ENCODE peak calls at places on chromosomes 11 and 22, in six cellular contexts. C, X, K, P, Q and N are unnamed samples.

GRCh38 chr11:21811572-21811971 is 381.3 kb upstream of the ANO5 start:
- DNase-seq in C (no peak), X (peak; percentile 73), K (no peak), P (no peak), Q (no peak), N (no peak)

GRCh38 chr11:72838691-72839305 is 24.6 kb downstream of the ATG16L2 start:
- DNase-seq in C (no peak), X (no peak), K (no peak), P (no peak), Q (no peak), N (no peak)

GRCh38 chr11:78063440-78064181 is at the start of gene THRSP:
- DNase-seq in C (no peak), X (no peak), K (no peak), P (no peak), Q (no peak), N (no peak)

GRCh38 chr11:133801356-133801755 is 44.0 kb downstream of the SPATA19 start:
- DNase-seq in C (no peak), X (peak; percentile 5), K (no peak), P (no peak), Q (no peak), N (no peak)

GRCh38 chr11:65503923-65504670 is 5.3 kb downstream of the MALAT1 start:
- DNase-seq in C (no peak), X (no peak), K (no peak), P (no peak), Q (no peak), N (no peak)

GRCh38 chr22:32473388-32473952 is 1.1 kb upstream of the FBXO7 start:
- DNase-seq in C (peak; percentile 59), X (no peak), K (no peak), P (no peak), Q (peak; percentile 31), N (peak; percentile 66)

GRCh38 chr22:39231197-39231950 is 13.4 kb downstream of the PDGFB start:
- DNase-seq in C (no peak), X (no peak), K (no peak), P (no peak), Q (no peak), N (no peak)

GRCh38 chr11:43517518-43517917 is 158.8 kb downstream of the TTC17 start:
- DNase-seq in C (no peak), X (no peak), K (no peak), P (no peak), Q (no peak), N (no peak)

GRCh38 chr11:61442616-61443015 is 12.7 kb downstream of the SDHAF2 start:
- DNase-seq in C (no peak), X (no peak), K (no peak), P (no peak), Q (no peak), N (no peak)

GRCh38 chr22:44775862-44776261 is 23.5 kb downstream of the ARHGAP8 start:
- DNase-seq in C (no peak), X (no peak), K (no peak), P (no peak), Q (no peak), N (no peak)

GRCh38 chr22:23471698-23472097 is 108.4 kb downstream of the IGLL1 start:
- DNase-seq in C (no peak), X (no peak), K (no peak), P (no peak), Q (no peak), N (no peak)

GRCh38 chr11:123580557-123581275 is 73.7 kb downstream of the SCN3B start:
- DNase-seq in C (peak; percentile 58), X (peak; percentile 88), K (peak; percentile 44), P (peak; percentile 38), Q (peak; percentile 90), N (no peak)

GRCh38 chr22:37338539-37339246 is 56.4 kb downstream of the CYTH4 start:
- DNase-seq in C (no peak), X (no peak), K (no peak), P (no peak), Q (no peak), N (no peak)

GRCh38 chr22:27641049-27641790 is 160.3 kb downstream of the MN1 start:
- DNase-seq in C (no peak), X (no peak), K (no peak), P (no peak), Q (no peak), N (no peak)

GRCh38 chr11:68962527-68963250 is 18.1 kb downstream of the MRGPRD start:
- DNase-seq in C (no peak), X (peak; percentile 26), K (no peak), P (no peak), Q (no peak), N (peak; percentile 23)

GRCh38 chr11:82523141-82523540 is 210.5 kb downstream of the FAM181B start:
- DNase-seq in C (no peak), X (peak; percentile 39), K (no peak), P (no peak), Q (no peak), N (no peak)

GRCh38 chr22:17966403-17966717 is 58.0 kb downstream of the MICAL3 start:
- DNase-seq in C (no peak), X (no peak), K (no peak), P (no peak), Q (no peak), N (no peak)

GRCh38 chr22:50576070-50576469 is 2.2 kb downstream of the CPT1B start:
- DNase-seq in C (peak; percentile 49), X (peak; percentile 55), K (no peak), P (no peak), Q (peak; percentile 22), N (peak; percentile 19)

GRCh38 chr11:26944866-26945664 is 48.8 kb upstream of the FIBIN start:
- DNase-seq in C (no peak), X (no peak), K (no peak), P (no peak), Q (no peak), N (no peak)

GRCh38 chr11:44622721-44623258 is 57.3 kb downstream of the CD82 start:
- DNase-seq in C (no peak), X (peak; percentile 14), K (no peak), P (no peak), Q (no peak), N (no peak)

GRCh38 chr11:59883597-59883996 is 5.0 kb downstream of the OOSP3 start:
- DNase-seq in C (no peak), X (no peak), K (no peak), P (no peak), Q (no peak), N (no peak)

GRCh38 chr22:29117799-29118477 is 45.1 kb downstream of the KREMEN1 start:
- DNase-seq in C (no peak), X (no peak), K (no peak), P (no peak), Q (no peak), N (no peak)

GRCh38 chr11:107018902-107019493 is 722 bp upstream of the GUCY1A2 start:
- DNase-seq in C (no peak), X (peak; percentile 90), K (no peak), P (no peak), Q (peak; percentile 45), N (peak; percentile 66)

GRCh38 chr11:121932646-121933185 is 183.3 kb downstream of the BLID start:
- DNase-seq in C (no peak), X (no peak), K (no peak), P (no peak), Q (no peak), N (no peak)

GRCh38 chr22:29954203-29954855 is 71.4 kb downstream of the MTMR3 start:
- DNase-seq in C (no peak), X (no peak), K (no peak), P (no peak), Q (no peak), N (no peak)

GRCh38 chr11:11816511-11817319 is 25.1 kb upstream of the USP47 start:
- DNase-seq in C (no peak), X (no peak), K (no peak), P (no peak), Q (no peak), N (no peak)

GRCh38 chr11:7515544-7515943 is 1.7 kb downstream of the PPFIBP2 start:
- DNase-seq in C (no peak), X (no peak), K (no peak), P (no peak), Q (no peak), N (no peak)

GRCh38 chr11:70637186-70637800 is 239.0 kb downstream of the CTTN start:
- DNase-seq in C (no peak), X (no peak), K (no peak), P (no peak), Q (no peak), N (no peak)